ENCODE peak calls at places on chromosomes 6 and 20, in four cellular contexts. B is ACHN; O is CD8-positive, alpha-beta T cell; L is stimulated activated CD4-positive, alpha-beta T cell treated with anti-CD3 and anti-CD28 coated beads, Interleukin-12 subunit alpha, Interleukin-12 subunit beta, amount 100 ng/mL, for 4 hours. S is an unnamed sample.

GRCh38 chr6:44431118-44431725 is 43.7 kb downstream of the CDC5L start:
- DNase-seq in B (peak), L (peak), O (no peak), S (peak)

GRCh38 chr6:37435373-37435772 is 2.4 kb downstream of the CMTR1 start:
- DNase-seq in L (no peak), O (no peak), B (no peak), S (no peak)

GRCh38 chr20:50540620-50541605 is 30.7 kb downstream of the PTPN1 start:
- DNase-seq in O (no peak), B (peak), L (no peak), S (no peak)

GRCh38 chr20:47262365-47263013 is 94.0 kb downstream of the ZMYND8 start:
- DNase-seq in L (no peak), O (no peak), B (no peak), S (no peak)

GRCh38 chr6:163329991-163330390 is 84.5 kb upstream of the QKI start:
- DNase-seq in L (no peak), O (no peak), B (no peak), S (no peak)

GRCh38 chr20:400451-401275 is 7.4 kb upstream of the RBCK1 start:
- DNase-seq in O (no peak), L (no peak), B (peak), S (no peak)

GRCh38 chr6:32983493-32983848 is 15.1 kb downstream of the BRD2 start:
- DNase-seq in B (no peak), L (no peak), O (no peak), S (no peak)

GRCh38 chr20:674936-675452 is 608 bp downstream of the SCRT2 start:
- DNase-seq in L (no peak), O (no peak), B (no peak), S (no peak)

GRCh38 chr6:108652375-108652774 is 91.7 kb downstream of the FOXO3 start:
- DNase-seq in L (no peak), O (no peak), B (no peak), S (peak)